ENCODE peak calls at places on chromosome 20, in four cellular contexts. J is ELR, X is NCI-H2029, T is neuronal stem cell. N is an unnamed sample.

GRCh38 chr20:38878798-38879197 is 47.4 kb upstream of the FAM83D start:
- DNase-seq in J (peak), T (peak), X (no peak), N (peak)

GRCh38 chr20:43975096-43975768 is 60.6 kb downstream of the TOX2 start:
- DNase-seq in J (peak), X (no peak), T (no peak), N (no peak)

GRCh38 chr20:32017711-32018251 is 7.5 kb downstream of the CCM2L start:
- DNase-seq in X (peak), J (no peak), T (peak), N (no peak)

GRCh38 chr20:57514273-57514751 is 10.6 kb downstream of the CTCFL start:
- DNase-seq in J (peak), X (no peak), T (peak), N (peak)

GRCh38 chr20:57786304-57786942 is 76.6 kb upstream of the PMEPA1 start:
- DNase-seq in X (no peak), J (no peak), T (no peak), N (no peak)

GRCh38 chr20:63084563-63084927 is 77.8 kb upstream of the BHLHE23 start:
- DNase-seq in T (no peak), X (no peak), J (no peak), N (no peak)

GRCh38 chr20:5663396-5663795 is 86.8 kb upstream of the SHLD1 start:
- DNase-seq in T (no peak), X (peak), J (no peak), N (no peak)

GRCh38 chr20:47866480-47866879 is 81.2 kb upstream of the SULF2 start:
- DNase-seq in J (no peak), X (no peak), T (no peak), N (no peak)

GRCh38 chr20:34547844-34548613 is 10.5 kb upstream of the MAP1LC3A start:
- DNase-seq in T (no peak), J (no peak), X (no peak), N (no peak)

GRCh38 chr20:23243791-23244190 is 106.8 kb upstream of the NXT1 start:
- DNase-seq in T (no peak), X (no peak), J (no peak), N (no peak)

GRCh38 chr20:59350330-59351147 is 50.1 kb downstream of the EDN3 start:
- DNase-seq in X (no peak), J (no peak), T (no peak), N (no peak)

GRCh38 chr20:32988008-32988407 is 16.2 kb downstream of the SUN5 start:
- DNase-seq in X (no peak), T (no peak), J (no peak), N (no peak)

GRCh38 chr20:24773168-24773567 is 175.9 kb upstream of the CST7 start:
- DNase-seq in T (no peak), J (no peak), X (no peak), N (no peak)

GRCh38 chr20:16385891-16386290 is 187.4 kb downstream of the KIF16B start:
- DNase-seq in X (no peak), J (no peak), T (no peak), N (no peak)

GRCh38 chr20:63566395-63567131 is 7.5 kb downstream of the HELZ2 start:
- DNase-seq in X (no peak), T (no peak), J (no peak), N (no peak)

GRCh38 chr20:44343162-44343675 is 6.4 kb downstream of the R3HDML start:
- DNase-seq in X (no peak), T (no peak), J (no peak), N (no peak)

GRCh38 chr20:63772781-63773520 is 33.4 kb downstream of the SLC2A4RG start:
- DNase-seq in X (no peak), T (no peak), J (peak), N (no peak)

GRCh38 chr20:52191132-52191435 is 495 bp downstream of the ZFP64 start:
- DNase-seq in X (no peak), T (no peak), J (peak), N (no peak)